ENCODE peak calls at places on chromosome 5, in six cellular contexts. U is retinal pigment epithelial cell, F is Calu3, Q is astrocyte of the spinal cord, L is type B pancreatic cell, S is GM12865. A is an unnamed sample.

GRCh38 chr5:53381-54174 is 38.4 kb upstream of the PLEKHG4B start:
- DNase-seq in U (no peak), F (peak), Q (peak), L (peak), S (no peak), A (no peak)

GRCh38 chr5:89457411-89458329 is 574.7 kb upstream of the MEF2C start:
- DNase-seq in U (peak), F (peak), Q (peak), L (no peak), S (no peak), A (peak)

GRCh38 chr5:74575741-74576538 is 64.6 kb downstream of the ENC1 start:
- DNase-seq in U (peak), F (no peak), Q (peak), L (no peak), S (no peak), A (peak)

GRCh38 chr5:14268738-14269137 is 125.6 kb downstream of the TRIO start:
- DNase-seq in U (no peak), F (no peak), Q (peak), L (no peak), S (no peak), A (no peak)

GRCh38 chr5:96626956-96627355 is 35.2 kb upstream of the CAST start:
- DNase-seq in U (no peak), F (no peak), Q (peak), L (no peak), S (no peak), A (peak)

GRCh38 chr5:66515209-66515608 is 81.0 kb upstream of the MAST4 start:
- DNase-seq in U (no peak), F (no peak), Q (no peak), L (no peak), S (peak), A (no peak)

GRCh38 chr5:116404001-116404400 is 170.6 kb downstream of the SEMA6A start:
- DNase-seq in U (no peak), F (no peak), Q (no peak), L (no peak), S (no peak), A (no peak)

GRCh38 chr5:472076-472655 is 29.2 kb downstream of the EXOC3 start:
- DNase-seq in U (no peak), F (no peak), Q (no peak), L (no peak), S (peak), A (no peak)

GRCh38 chr5:15719784-15720183 is 219.8 kb downstream of the FBXL7 start:
- DNase-seq in U (no peak), F (no peak), Q (no peak), L (no peak), S (no peak), A (no peak)

GRCh38 chr5:93572101-93572772 is 8.8 kb downstream of the NR2F1-AS1 start:
- DNase-seq in U (no peak), F (no peak), Q (peak), L (no peak), S (no peak), A (no peak)

GRCh38 chr5:149358294-149358651 is 427 bp downstream of the PCYOX1L start:
- DNase-seq in U (no peak), F (peak), Q (no peak), L (no peak), S (peak), A (no peak)

DNA sequence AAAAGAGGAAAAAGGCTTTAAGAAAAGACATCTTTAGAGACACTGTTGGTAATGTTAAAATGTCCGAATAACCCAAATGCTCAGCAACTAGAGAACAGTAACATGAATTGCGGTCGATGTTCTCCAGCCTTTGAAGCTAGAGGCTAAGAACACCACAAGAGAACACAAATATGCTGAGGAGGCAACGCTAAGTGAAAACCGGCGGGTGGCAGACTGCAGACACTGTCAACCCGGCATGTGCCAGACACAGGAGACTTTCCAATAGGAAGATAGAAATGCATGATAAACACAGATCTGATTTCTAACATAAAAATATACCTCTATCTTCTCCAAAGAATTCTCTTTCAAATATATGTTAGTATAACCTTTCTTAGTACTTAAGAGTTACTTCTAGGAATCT is 18.4 kb upstream of the DDX41 start:
- DNase-seq in U (no peak), F (no peak), Q (no peak), L (no peak), S (no peak), A (no peak)
- TF ChIP-seq CTCF in U (peak), F (no peak), Q (no peak), L (no peak), S (no peak), A (no peak)

GRCh38 chr5:168076561-168076991 is 214.9 kb upstream of the WWC1 start:
- DNase-seq in U (no peak), F (peak), Q (peak), L (no peak), S (peak), A (no peak)
- TF ChIP-seq CTCF in U (peak), F (peak), Q (peak), L (peak), S (peak), A (peak)

GRCh38 chr5:87732875-87733768 is 320.4 kb upstream of the CCNH start:
- DNase-seq in U (no peak), F (no peak), Q (no peak), L (no peak), S (no peak), A (no peak)
- TF ChIP-seq CTCF in U (no peak), F (no peak), Q (no peak), L (no peak), S (no peak), A (no peak)

DNA sequence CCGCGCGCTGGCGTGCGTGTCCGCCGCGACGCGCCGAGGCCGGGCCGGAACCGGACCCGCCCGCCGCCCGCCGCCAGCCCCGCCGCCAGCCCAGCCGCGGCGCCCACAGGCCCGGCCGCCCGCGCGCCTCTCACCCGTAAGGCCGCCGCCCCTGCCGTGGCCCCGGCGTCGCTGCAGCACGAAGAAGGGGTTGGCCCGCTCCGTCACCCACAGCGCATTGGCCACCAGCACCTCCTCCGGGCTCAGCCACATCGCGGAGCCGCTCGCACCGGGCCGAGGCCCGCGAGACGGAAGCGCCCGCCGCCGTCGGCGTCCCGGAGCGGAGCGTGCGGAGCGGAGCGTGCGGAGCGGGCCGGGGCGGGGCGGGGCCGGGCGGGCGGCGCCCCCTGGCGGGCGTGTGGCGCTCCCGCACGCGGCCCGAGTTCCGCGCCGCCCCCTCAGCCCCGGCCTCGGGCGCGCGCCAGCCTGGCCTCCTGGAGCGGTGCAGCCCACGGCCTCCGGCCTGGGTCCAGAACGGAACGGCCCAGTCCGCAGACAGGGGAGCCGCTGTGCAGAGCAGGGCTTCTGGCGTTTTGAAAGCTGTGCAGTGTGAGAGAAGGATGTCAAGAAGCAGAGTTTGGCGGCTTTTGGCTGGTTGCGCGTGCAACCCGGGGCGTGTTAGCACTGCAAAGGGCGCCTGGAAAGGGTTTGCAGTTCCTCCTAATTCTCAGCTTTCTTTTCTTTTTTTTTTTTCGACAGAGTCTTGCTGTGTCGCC is at the start of gene TBC1D9B:
- DNase-seq in U (no peak), F (peak), Q (peak), L (no peak), S (peak), A (no peak)
- TF ChIP-seq CTCF in U (no peak), F (peak), Q (peak), L (peak), S (peak), A (no peak)

DNA sequence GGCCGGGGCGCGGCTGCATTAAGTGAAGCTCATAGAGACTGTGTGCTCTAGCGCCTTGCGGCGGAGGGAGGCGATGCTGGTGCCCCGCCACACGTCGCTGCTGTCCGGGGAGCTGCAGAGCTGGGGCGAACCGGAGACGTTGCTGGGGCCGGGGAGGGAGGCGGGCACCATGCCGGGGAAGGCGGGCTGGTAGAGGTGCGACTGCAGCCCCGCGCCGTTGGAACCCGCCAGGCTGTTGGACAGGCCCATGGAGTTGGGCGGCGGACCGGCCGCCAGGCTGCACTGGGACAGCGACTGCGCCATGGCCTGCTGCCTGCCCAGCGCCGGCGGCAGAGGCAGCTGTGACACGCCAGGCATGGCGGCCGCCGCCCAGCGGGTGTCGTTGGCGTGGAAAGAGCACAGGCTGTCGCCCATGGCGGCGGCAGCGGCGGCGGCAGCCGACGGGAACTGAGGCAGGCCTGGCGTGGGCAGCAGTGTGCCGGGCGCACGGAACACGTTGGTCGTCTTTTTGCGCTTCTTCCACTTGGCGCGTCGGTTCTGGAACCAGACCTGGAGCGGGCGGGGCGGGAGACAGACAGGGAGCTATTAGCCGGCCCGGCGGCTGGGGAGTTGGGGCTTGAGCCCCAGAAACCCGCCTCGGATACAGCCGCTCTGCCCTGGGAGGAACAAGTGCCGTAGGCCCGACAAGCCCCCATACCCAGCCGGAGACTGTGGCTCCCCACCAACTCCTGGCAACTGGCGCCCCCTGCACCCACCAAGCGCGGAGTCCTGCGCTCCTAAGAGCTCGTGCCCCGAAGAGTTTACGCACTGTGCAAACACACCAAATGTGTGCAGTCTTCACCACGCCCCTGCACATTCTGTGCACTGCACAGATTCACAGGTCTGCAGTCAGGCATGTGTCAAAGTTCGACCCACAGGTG is 8.0 kb downstream of the OTP start:
- DNase-seq in U (no peak), F (peak), Q (no peak), L (no peak), S (peak), A (no peak)
- TF ChIP-seq CTCF in U (peak), F (no peak), Q (no peak), L (peak), S (peak), A (peak)

GRCh38 chr5:57276353-57276752 is 102.5 kb downstream of the GPBP1 start:
- DNase-seq in U (no peak), F (no peak), Q (no peak), L (no peak), S (no peak), A (no peak)

GRCh38 chr5:57280811-57281301 is 107.0 kb downstream of the GPBP1 start:
- DNase-seq in U (no peak), F (no peak), Q (no peak), L (no peak), S (no peak), A (no peak)

DNA sequence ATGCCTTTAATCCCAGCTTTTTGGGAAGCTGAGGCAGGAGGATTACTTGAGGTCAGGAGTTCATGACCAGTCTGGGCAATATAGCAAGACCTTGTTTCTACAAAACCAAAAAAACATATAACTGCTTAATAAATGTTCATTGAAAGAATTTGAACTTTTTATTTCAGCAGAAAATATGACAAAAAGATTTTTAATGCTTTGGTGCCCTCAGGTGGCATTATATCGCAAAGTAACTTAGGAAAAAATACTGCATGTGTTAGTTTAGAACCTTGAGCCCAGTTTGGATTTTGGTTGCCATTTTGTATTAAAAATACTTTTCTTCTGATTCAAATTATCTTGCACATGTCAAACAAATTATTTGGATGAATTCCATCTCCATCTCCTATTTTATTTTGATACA is 103.2 kb downstream of the GPBP1 start:
- DNase-seq in U (no peak), F (peak), Q (peak), L (no peak), S (peak), A (no peak)
- TF ChIP-seq CTCF in U (peak), F (peak), Q (no peak), L (peak), S (peak), A (peak)

DNA sequence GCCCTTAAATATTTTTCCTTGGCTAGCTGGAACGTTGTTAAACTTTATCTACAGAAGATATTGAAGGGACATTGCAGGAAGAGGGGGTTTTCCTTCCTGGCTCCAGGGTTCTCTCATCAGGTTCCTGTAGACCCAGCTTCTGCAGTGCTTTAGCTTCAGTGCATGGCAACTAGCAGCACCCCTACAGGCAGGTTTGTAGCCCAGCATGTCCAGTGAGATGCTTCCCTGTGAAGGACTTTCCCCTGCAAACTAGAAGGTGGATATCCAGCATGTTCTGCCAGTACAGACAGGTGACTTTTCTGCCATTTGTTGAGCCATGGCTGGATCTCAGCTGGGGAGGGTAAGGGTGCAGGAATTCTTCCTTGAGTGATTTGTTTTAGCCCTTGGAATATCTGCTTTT is 10.4 kb downstream of the CCL28 start:
- DNase-seq in U (no peak), F (peak), Q (no peak), L (no peak), S (peak), A (no peak)
- TF ChIP-seq CTCF in U (peak), F (peak), Q (peak), L (peak), S (peak), A (peak)

GRCh38 chr5:54534306-54534705 is 16.7 kb downstream of the SNX18 start:
- DNase-seq in U (no peak), F (no peak), Q (no peak), L (no peak), S (no peak), A (no peak)
- TF ChIP-seq CTCF in U (no peak), F (no peak), Q (no peak), L (no peak), S (no peak), A (no peak)

A was measured in kidney epithelial cell.